ENCODE peak calls at places on chromosomes 5 and 9, in six cellular contexts. C, M, T, K, Z and Q are unnamed samples.

GRCh38 chr5:168726342-168726741 is 147.2 kb upstream of the PANK3 start:
- DNase-seq in C (no peak), M (no peak), T (no peak), K (no peak), Z (no peak), Q (no peak)

GRCh38 chr5:776862-777711 is 7.4 kb downstream of the ZDHHC11B start:
- DNase-seq in C (peak; percentile 29), M (no peak), T (no peak), K (peak; percentile 45), Z (no peak), Q (no peak)

GRCh38 chr5:168600409-168600808 is 21.2 kb upstream of the PANK3 start:
- DNase-seq in C (no peak), M (no peak), T (no peak), K (no peak), Z (peak; percentile 39), Q (no peak)

GRCh38 chr5:143432658-143433239 is 29.3 kb upstream of the NR3C1 start:
- DNase-seq in C (no peak), M (no peak), T (no peak), K (peak; percentile 84), Z (no peak), Q (no peak)

GRCh38 chr9:137115394-137116026 is 977 bp upstream of the DPP7 start:
- DNase-seq in C (peak; percentile 33), M (no peak), T (no peak), K (no peak), Z (no peak), Q (no peak)

GRCh38 chr9:8179381-8180053 is 379.9 kb upstream of the DMAC1 start:
- DNase-seq in C (no peak), M (no peak), T (no peak), K (no peak), Z (no peak), Q (no peak)

GRCh38 chr5:55258339-55258738 is 24.9 kb upstream of the CCNO start:
- DNase-seq in C (no peak), M (no peak), T (no peak), K (no peak), Z (no peak), Q (no peak)

GRCh38 chr9:136808781-136809158 is 1.0 kb downstream of the RABL6 start:
- DNase-seq in C (no peak), M (peak; percentile 61), T (no peak), K (peak; percentile 56), Z (peak; percentile 56), Q (no peak)

GRCh38 chr9:136278894-136279293 is 25.0 kb downstream of the CCDC187 start:
- DNase-seq in C (no peak), M (no peak), T (no peak), K (no peak), Z (no peak), Q (no peak)

GRCh38 chr5:87298687-87299362 is 31.1 kb downstream of the RASA1 start:
- DNase-seq in C (no peak), M (peak; percentile 47), T (no peak), K (no peak), Z (no peak), Q (no peak)

GRCh38 chr9:12604154-12604825 is 88.9 kb upstream of the TYRP1 start:
- DNase-seq in C (no peak), M (peak; percentile 33), T (no peak), K (peak; percentile 14), Z (peak; percentile 25), Q (no peak)

GRCh38 chr9:137457406-137458193 is 1.5 kb downstream of the NSMF start:
- DNase-seq in C (peak; percentile 87), M (no peak), T (no peak), K (no peak), Z (no peak), Q (no peak)

GRCh38 chr5:179485845-179486575 is 64.3 kb upstream of the RUFY1 start:
- DNase-seq in C (no peak), M (peak; percentile 19), T (no peak), K (peak; percentile 17), Z (peak; percentile 30), Q (no peak)

GRCh38 chr5:77230727-77231469 is 20.4 kb downstream of the PDE8B start:
- DNase-seq in C (no peak), M (peak; percentile 59), T (no peak), K (peak; percentile 22), Z (no peak), Q (no peak)

GRCh38 chr5:177097016-177097985 is 10.6 kb downstream of the FGFR4 start:
- DNase-seq in C (no peak), M (no peak), T (no peak), K (no peak), Z (no peak), Q (no peak)

GRCh38 chr5:179162351-179163235 is 102.4 kb downstream of the ZNF354C start:
- DNase-seq in C (no peak), M (no peak), T (no peak), K (no peak), Z (no peak), Q (no peak)

GRCh38 chr5:180818275-180818674 is 15.7 kb upstream of the MGAT1 start:
- DNase-seq in C (no peak), M (no peak), T (no peak), K (no peak), Z (no peak), Q (no peak)

GRCh38 chr9:79673614-79674013 is 101.8 kb downstream of the TLE4 start:
- DNase-seq in C (no peak), M (no peak), T (no peak), K (no peak), Z (no peak), Q (no peak)

GRCh38 chr9:135508211-135508820 is 7.8 kb downstream of the MRPS2 start:
- DNase-seq in C (no peak), M (no peak), T (no peak), K (no peak), Z (no peak), Q (no peak)

GRCh38 chr5:170474489-170475266 is 29.1 kb upstream of the KCNIP1 start:
- DNase-seq in C (no peak), M (peak; percentile 12), T (no peak), K (no peak), Z (no peak), Q (no peak)

GRCh38 chr5:82347213-82347947 is 69.2 kb upstream of the RPS23 start:
- DNase-seq in C (no peak), M (peak; percentile 93), T (no peak), K (peak; percentile 97), Z (peak; percentile 64), Q (no peak)

GRCh38 chr5:76849767-76850291 is at the start of gene S100Z:
- DNase-seq in C (no peak), M (peak; percentile 80), T (peak; percentile 23), K (no peak), Z (no peak), Q (peak; percentile 82)

GRCh38 chr9:22528485-22528884 is 81.9 kb downstream of the DMRTA1 start:
- DNase-seq in C (no peak), M (peak; percentile 7), T (no peak), K (no peak), Z (peak; percentile 14), Q (no peak)

GRCh38 chr9:136023401-136024225 is 62.4 kb upstream of the UBAC1 start:
- DNase-seq in C (peak; percentile 38), M (peak; percentile 63), T (no peak), K (peak; percentile 74), Z (peak; percentile 85), Q (no peak)

GRCh38 chr5:170154297-170154696 is 48.6 kb downstream of the FOXI1 start:
- DNase-seq in C (no peak), M (no peak), T (no peak), K (no peak), Z (no peak), Q (no peak)

GRCh38 chr5:157458835-157459234 is 1.2 kb upstream of the NIPAL4 start:
- DNase-seq in C (no peak), M (no peak), T (no peak), K (no peak), Z (no peak), Q (no peak)

GRCh38 chr5:54741711-54742110 is 224.2 kb downstream of the SNX18 start:
- DNase-seq in C (no peak), M (no peak), T (no peak), K (no peak), Z (no peak), Q (no peak)

GRCh38 chr5:153515269-153515668 is 24.8 kb downstream of the GRIA1 start:
- DNase-seq in C (no peak), M (peak; percentile 67), T (no peak), K (peak; percentile 57), Z (peak; percentile 51), Q (no peak)

GRCh38 chr5:91848453-91848852 is 465.3 kb upstream of the ARRDC3 start:
- DNase-seq in C (no peak), M (peak; percentile 84), T (no peak), K (peak; percentile 73), Z (peak; percentile 34), Q (no peak)